ENCODE peak calls at places on chromosomes 7 and 10, in eight cellular contexts. G is effector memory CD8-positive, alpha-beta T cell; O is caudate nucleus; K is fibroblast of mammary gland; F is T follicular helper cell; E is AG09319; U is stromal cell of bone marrow; I is pons. N is an unnamed sample.

GRCh38 chr7:44183386-44183785 is 5.9 kb downstream of the GCK start:
- DNase-seq in G (no peak), O (no peak), K (no peak), F (no peak), E (no peak), U (no peak), I (peak; percentile 26), N (no peak)

GRCh38 chr7:124411796-124412195 is 353.8 kb downstream of the GPR37 start:
- DNase-seq in G (no peak), O (no peak), K (no peak), F (no peak), E (no peak), U (no peak), I (no peak), N (no peak)

GRCh38 chr10:99612167-99612831 is 7.9 kb downstream of the SLC25A28 start:
- DNase-seq in G (peak; percentile 27), O (no peak), K (peak; percentile 69), F (no peak), E (peak; percentile 15), U (peak; percentile 35), I (peak; percentile 66), N (peak; percentile 25)

GRCh38 chr7:116772423-116772852 is 89.9 kb upstream of the CAPZA2 start:
- DNase-seq in G (no peak), O (no peak), K (peak; percentile 77), F (no peak), E (no peak), U (peak; percentile 41), I (no peak), N (no peak)

GRCh38 chr10:130967784-130968183 is 343.7 kb downstream of the TCERG1L start:
- DNase-seq in G (no peak), O (no peak), K (no peak), F (no peak), E (no peak), U (no peak), I (peak; percentile 47), N (no peak)

GRCh38 chr7:48042216-48042615 is 6.9 kb downstream of the C7orf57 start:
- DNase-seq in G (no peak), O (no peak), K (no peak), F (no peak), E (no peak), U (no peak), I (no peak), N (no peak)

GRCh38 chr10:59718246-59718645 is 8.6 kb upstream of the SLC16A9 start:
- DNase-seq in G (no peak), O (no peak), K (no peak), F (no peak), E (no peak), U (no peak), I (no peak), N (no peak)

GRCh38 chr10:21572578-21572977 is 38.5 kb downstream of the MLLT10 start:
- DNase-seq in G (no peak), O (no peak), K (peak; percentile 82), F (no peak), E (peak; percentile 56), U (peak; percentile 80), I (no peak), N (no peak)

GRCh38 chr7:117281562-117281961 is 41.3 kb downstream of the WNT2 start:
- DNase-seq in G (no peak), O (no peak), K (peak; percentile 45), F (no peak), E (no peak), U (no peak), I (no peak), N (no peak)

GRCh38 chr7:28570970-28571288 is 158.6 kb downstream of the CREB5 start:
- DNase-seq in G (no peak), O (no peak), K (peak; percentile 65), F (no peak), E (no peak), U (no peak), I (no peak), N (no peak)

GRCh38 chr10:59362991-59363390 is 642 bp upstream of the FAM13C start:
- DNase-seq in G (no peak), O (peak; percentile 62), K (peak; percentile 32), F (no peak), E (no peak), U (no peak), I (peak; percentile 88), N (no peak)

GRCh38 chr7:157621131-157621681 is 284.4 kb downstream of the DNAJB6 start:
- DNase-seq in G (no peak), O (no peak), K (no peak), F (no peak), E (no peak), U (no peak), I (no peak), N (no peak)

GRCh38 chr10:94725871-94726270 is 36.6 kb upstream of the CYP2C19 start:
- DNase-seq in G (no peak), O (no peak), K (peak; percentile 1), F (no peak), E (no peak), U (no peak), I (no peak), N (no peak)

GRCh38 chr10:61588770-61589211 is 73.9 kb upstream of the CABCOCO1 start:
- DNase-seq in G (no peak), O (no peak), K (peak; percentile 37), F (no peak), E (no peak), U (no peak), I (no peak), N (no peak)

GRCh38 chr10:35940067-35940989 is 298.2 kb upstream of the FZD8 start:
- DNase-seq in G (no peak), O (no peak), K (peak; percentile 53), F (no peak), E (no peak), U (peak; percentile 46), I (no peak), N (no peak)

GRCh38 chr7:139595806-139596205 is 72.3 kb downstream of the CLEC2L start:
- DNase-seq in G (no peak), O (no peak), K (no peak), F (no peak), E (no peak), U (no peak), I (no peak), N (no peak)

GRCh38 chr10:117684673-117685211 is 142.2 kb downstream of the EMX2 start:
- DNase-seq in G (no peak), O (no peak), K (peak; percentile 55), F (no peak), E (no peak), U (peak; percentile 13), I (no peak), N (no peak)

GRCh38 chr7:31663072-31663471 is 23.9 kb upstream of the PPP1R17 start:
- DNase-seq in G (no peak), O (no peak), K (no peak), F (no peak), E (no peak), U (no peak), I (no peak), N (no peak)

GRCh38 chr7:51220226-51220625 is 96.4 kb downstream of the COBL start:
- DNase-seq in G (no peak), O (no peak), K (no peak), F (no peak), E (no peak), U (no peak), I (no peak), N (no peak)

GRCh38 chr10:113473851-113474250 is 79.0 kb upstream of the HABP2 start:
- DNase-seq in G (no peak), O (no peak), K (peak; percentile 41), F (no peak), E (no peak), U (no peak), I (no peak), N (no peak)

GRCh38 chr10:67602268-67602950 is 93.6 kb downstream of the CTNNA3 start:
- DNase-seq in G (no peak), O (no peak), K (peak; percentile 70), F (no peak), E (no peak), U (peak; percentile 44), I (no peak), N (no peak)

GRCh38 chr10:66238343-66238742 is 687.5 kb upstream of the LRRTM3 start:
- DNase-seq in G (no peak), O (no peak), K (no peak), F (no peak), E (no peak), U (no peak), I (no peak), N (no peak)

GRCh38 chr10:88491314-88491713 is 91.8 kb downstream of the RNLS start:
- DNase-seq in G (no peak), O (no peak), K (no peak), F (no peak), E (no peak), U (no peak), I (no peak), N (no peak)

GRCh38 chr7:19530261-19530660 is 178.6 kb downstream of the POLR1F start:
- DNase-seq in G (no peak), O (no peak), K (no peak), F (no peak), E (no peak), U (no peak), I (no peak), N (no peak)

N was measured in activated CD4-positive, alpha-beta T cell treated with anti-CD3 and anti-CD28 coated beads for 24 hours.